ENCODE peak calls at places on chromosomes 6 and 20, in seven cellular contexts. I is AG04450, L is pancreas, C is sigmoid colon, S is ecto neural progenitor cell, G is HT1080, P is substantia nigra. F is an unnamed sample.

GRCh38 chr20:45833030-45833882 is at the start of gene SNX21:
- DNase-seq in C (peak; percentile 97), L (peak; percentile 84), I (peak; percentile 83), P (peak; percentile 73), S (no peak), G (peak; percentile 88), F (peak; percentile 81)

GRCh38 chr6:1103945-1104623 is 207.8 kb upstream of the FOXQ1 start:
- DNase-seq in I (no peak), G (no peak), P (no peak), L (no peak), S (no peak), C (no peak), F (no peak)

GRCh38 chr20:31974975-31975481 is 7.1 kb downstream of the XKR7 start:
- DNase-seq in C (no peak), S (peak; percentile 79), I (no peak), P (no peak), G (no peak), L (no peak), F (no peak)

GRCh38 chr6:110563711-110564110 is 87.3 kb upstream of the SLC22A16 start:
- DNase-seq in G (no peak), L (no peak), C (no peak), S (no peak), P (no peak), I (no peak), F (no peak)

GRCh38 chr20:31537859-31538245 is 23.6 kb downstream of the HM13 start:
- DNase-seq in I (no peak), G (no peak), C (no peak), L (no peak), S (no peak), P (no peak), F (no peak)

GRCh38 chr20:17798601-17799000 is 98.8 kb downstream of the BANF2 start:
- DNase-seq in S (no peak), G (no peak), L (no peak), P (no peak), C (no peak), I (no peak), F (no peak)

GRCh38 chr6:70110128-70111022 is 192.5 kb downstream of the COL9A1 start:
- DNase-seq in C (no peak), I (no peak), G (peak; percentile 33), L (no peak), S (no peak), P (no peak), F (no peak)

GRCh38 chr6:63816979-63817436 is 181.4 kb downstream of the PHF3 start:
- DNase-seq in S (peak; percentile 50), I (no peak), L (no peak), C (no peak), P (peak; percentile 8), G (peak; percentile 38), F (no peak)

GRCh38 chr20:10239954-10240353 is 21.3 kb downstream of the SNAP25 start:
- DNase-seq in L (no peak), G (peak; percentile 60), C (no peak), P (no peak), S (no peak), I (no peak), F (no peak)

GRCh38 chr6:97282238-97282725 is 734 bp downstream of the MMS22L start:
- DNase-seq in I (no peak), L (no peak), C (no peak), G (no peak), P (no peak), S (peak; percentile 47), F (no peak)

GRCh38 chr6:38004908-38005307 is 185.4 kb downstream of the ZFAND3 start:
- DNase-seq in I (no peak), G (no peak), C (no peak), P (no peak), L (no peak), S (no peak), F (no peak)

GRCh38 chr6:121694389-121695185 is 259.1 kb downstream of the GJA1 start:
- DNase-seq in G (peak; percentile 55), I (no peak), L (no peak), P (no peak), C (no peak), S (no peak), F (no peak)

GRCh38 chr6:38261626-38262025 is 378.1 kb downstream of the BTBD9 start:
- DNase-seq in C (no peak), G (no peak), S (no peak), P (no peak), I (no peak), L (no peak), F (no peak)

GRCh38 chr20:57884956-57885355 is 175.1 kb upstream of the PMEPA1 start:
- DNase-seq in S (no peak), C (peak; percentile 29), P (no peak), I (no peak), G (no peak), L (no peak), F (no peak)

F was measured in dorsolateral prefrontal cortex.